ENCODE peak calls at places on chromosomes 2 and 18, in four cellular contexts. D is H54, A is KBM-7, F is HepG2. C is an unnamed sample.

GRCh38 chr2:192124576-192124975 is 70.2 kb downstream of the TMEFF2 start:
- DNase-seq in D (no peak), A (no peak), F (no peak), C (no peak)

GRCh38 chr2:38076250-38076709 is 329 bp upstream of the CYP1B1 start:
- DNase-seq in D (peak; percentile 77), A (peak; percentile 94), F (no peak), C (peak; percentile 87)

GRCh38 chr2:157388827-157389226 is 55.1 kb downstream of the CYTIP start:
- DNase-seq in D (no peak), A (no peak), F (no peak), C (no peak)

GRCh38 chr2:189555243-189555642 is 25.3 kb downstream of the SLC40A1 start:
- DNase-seq in D (no peak), A (no peak), F (peak; percentile 88), C (peak; percentile 64)

GRCh38 chr2:217868911-217869334 is 133.9 kb downstream of the TNS1 start:
- DNase-seq in D (no peak), A (no peak), F (no peak), C (peak; percentile 83)

GRCh38 chr2:82839046-82839445 is 1620.0 kb downstream of the SUCLG1 start:
- DNase-seq in D (no peak), A (no peak), F (no peak), C (no peak)

GRCh38 chr2:53584986-53585385 is 182.6 kb upstream of the CHAC2 start:
- DNase-seq in D (no peak), A (no peak), F (no peak), C (no peak)

GRCh38 chr2:5140367-5140766 is 551.8 kb upstream of the SOX11 start:
- DNase-seq in D (no peak), A (no peak), F (no peak), C (no peak)

GRCh38 chr2:7655629-7656028 is 738.4 kb downstream of the RNF144A start:
- DNase-seq in D (no peak), A (no peak), F (no peak), C (no peak)

GRCh38 chr18:63299837-63300787 is 19.5 kb downstream of the BCL2 start:
- DNase-seq in D (no peak), A (peak; percentile 17), F (no peak), C (no peak)

GRCh38 chr2:172680595-172681176 is 55.0 kb upstream of the RAPGEF4 start:
- DNase-seq in D (no peak), A (no peak), F (no peak), C (no peak)

GRCh38 chr2:233866479-233866878 is 1.7 kb downstream of the MSL3B start:
- DNase-seq in D (no peak), A (no peak), F (no peak), C (no peak)

GRCh38 chr2:13650586-13651180 is 933.9 kb downstream of the TRIB2 start:
- DNase-seq in D (no peak), A (peak; percentile 7), F (no peak), C (no peak)

GRCh38 chr2:235358981-235359471 is 134.8 kb upstream of the AGAP1 start:
- DNase-seq in D (peak; percentile 35), A (no peak), F (no peak), C (no peak)

GRCh38 chr2:127607399-127607908 is 38.5 kb upstream of the GPR17 start:
- DNase-seq in D (no peak), A (no peak), F (no peak), C (no peak)

GRCh38 chr2:174344716-174345472 is 10.1 kb downstream of the SP9 start:
- DNase-seq in D (no peak), A (peak; percentile 60), F (peak; percentile 51), C (no peak)

GRCh38 chr2:229335349-229335748 is 64.3 kb upstream of the PID1 start:
- DNase-seq in D (no peak), A (no peak), F (no peak), C (no peak)

GRCh38 chr2:141311430-141311829 is 819.4 kb downstream of the LRP1B start:
- DNase-seq in D (no peak), A (peak; percentile 5), F (no peak), C (no peak)

GRCh38 chr18:46459789-46460455 is 197.1 kb downstream of the LOXHD1 start:
- DNase-seq in D (no peak), A (no peak), F (no peak), C (no peak)

GRCh38 chr2:68536000-68536399 is 68.6 kb downstream of the APLF start:
- DNase-seq in D (no peak), A (peak; percentile 73), F (no peak), C (no peak)

GRCh38 chr2:49113046-49113445 is 41.3 kb downstream of the FSHR start:
- DNase-seq in D (no peak), A (no peak), F (no peak), C (no peak)

GRCh38 chr2:189179607-189179979 is at the start of gene COL5A2:
- DNase-seq in D (no peak), A (no peak), F (no peak), C (peak; percentile 19)

GRCh38 chr2:178796079-178796677 is 11.0 kb downstream of the TTN start:
- DNase-seq in D (no peak), A (peak; percentile 25), F (peak; percentile 10), C (no peak)

GRCh38 chr18:73340135-73340934 is 472.5 kb upstream of the NETO1 start:
- DNase-seq in D (no peak), A (no peak), F (peak; percentile 1), C (no peak)

GRCh38 chr18:59416818-59417217 is 57.8 kb upstream of the LMAN1 start:
- DNase-seq in D (no peak), A (no peak), F (no peak), C (no peak)